ENCODE peak calls at places on chromosomes 1 and 21, in five cellular contexts. One of them, this sample, is unnamed. For H3K27me3, the result is how much of the 10 kb centered on the place peaks cover.

GRCh38 chr1:206581571-206581981 is 30.7 kb downstream of the EIF2D start:
- DNase-seq in SJCRH30: no peak
- DNase-seq in transverse colon: peak
- DNase-seq in GM06990: no peak
- DNase-seq in neural progenitor cell: no peak
- DNase-seq in this sample: peak

GRCh38 chr1:40692429-40692905 is 963 bp downstream of the NFYC start:
- DNase-seq in transverse colon: no peak
- DNase-seq in neural progenitor cell: peak
- DNase-seq in GM06990: no peak
- DNase-seq in SJCRH30: no peak
- DNase-seq in this sample: peak

GRCh38 chr1:92408825-92409224 is 77.9 kb downstream of the GFI1 start:
- DNase-seq in GM06990: no peak
- DNase-seq in SJCRH30: peak
- DNase-seq in transverse colon: no peak
- DNase-seq in neural progenitor cell: no peak
- DNase-seq in this sample: no peak

GRCh38 chr1:1160281-1160930 is 13.3 kb upstream of the TTLL10 start:
- DNase-seq in neural progenitor cell: no peak
- DNase-seq in GM06990: no peak
- DNase-seq in transverse colon: no peak
- DNase-seq in SJCRH30: no peak
- DNase-seq in this sample: no peak

GRCh38 chr1:164726235-164726634 is 167.3 kb downstream of the PBX1 start:
- DNase-seq in SJCRH30: no peak
- DNase-seq in transverse colon: no peak
- DNase-seq in neural progenitor cell: no peak
- DNase-seq in GM06990: no peak
- DNase-seq in this sample: no peak

GRCh38 chr1:112716133-112716720 is 1.1 kb upstream of the PPM1J start:
- DNase-seq in transverse colon: peak
- DNase-seq in SJCRH30: peak
- DNase-seq in GM06990: peak
- DNase-seq in neural progenitor cell: peak
- DNase-seq in this sample: peak

GRCh38 chr1:32887623-32888022 is 1.3 kb downstream of the HPCA start:
- DNase-seq in neural progenitor cell: no peak
- DNase-seq in transverse colon: no peak
- DNase-seq in SJCRH30: no peak
- DNase-seq in GM06990: no peak
- DNase-seq in this sample: no peak

GRCh38 chr1:104132386-104132973 is 382.8 kb downstream of the AMY1C start:
- DNase-seq in SJCRH30: peak
- DNase-seq in transverse colon: no peak
- DNase-seq in GM06990: no peak
- DNase-seq in neural progenitor cell: peak
- DNase-seq in this sample: no peak

GRCh38 chr1:32878637-32879041 is 7.7 kb upstream of the HPCA start:
- DNase-seq in neural progenitor cell: no peak
- DNase-seq in transverse colon: no peak
- DNase-seq in GM06990: no peak
- DNase-seq in SJCRH30: no peak
- DNase-seq in this sample: no peak

GRCh38 chr1:151058682-151059341 is 610 bp downstream of the CDC42SE1 start:
- DNase-seq in GM06990: peak
- DNase-seq in transverse colon: peak
- DNase-seq in SJCRH30: peak
- DNase-seq in neural progenitor cell: peak
- DNase-seq in this sample: peak

GRCh38 chr1:29458737-29459550 is 222.6 kb downstream of the PTPRU start:
- DNase-seq in transverse colon: no peak
- DNase-seq in SJCRH30: no peak
- DNase-seq in neural progenitor cell: no peak
- DNase-seq in GM06990: no peak
- DNase-seq in this sample: no peak
- H3K27me3 ChIP-seq in transverse colon: under half
- H3K27me3 ChIP-seq in SJCRH30: under half
- H3K27me3 ChIP-seq in neural progenitor cell: under half
- H3K27me3 ChIP-seq in GM06990: under half
- H3K27me3 ChIP-seq in this sample: under half

GRCh38 chr1:63318255-63319068 is 3.9 kb upstream of the FOXD3 start:
- DNase-seq in transverse colon: no peak
- DNase-seq in neural progenitor cell: peak
- DNase-seq in GM06990: no peak
- DNase-seq in SJCRH30: no peak
- DNase-seq in this sample: no peak

GRCh38 chr1:63316540-63316939 is 5.8 kb upstream of the FOXD3 start:
- DNase-seq in SJCRH30: no peak
- DNase-seq in transverse colon: no peak
- DNase-seq in GM06990: no peak
- DNase-seq in neural progenitor cell: no peak
- DNase-seq in this sample: no peak

GRCh38 chr1:63317007-63317813 is 5.2 kb upstream of the FOXD3 start:
- DNase-seq in SJCRH30: peak
- DNase-seq in transverse colon: peak
- DNase-seq in neural progenitor cell: peak
- DNase-seq in GM06990: peak
- DNase-seq in this sample: peak

GRCh38 chr1:63319069-63320023 is 3.0 kb upstream of the FOXD3 start:
- DNase-seq in neural progenitor cell: peak
- DNase-seq in GM06990: no peak
- DNase-seq in transverse colon: no peak
- DNase-seq in SJCRH30: no peak
- DNase-seq in this sample: no peak

DNA sequence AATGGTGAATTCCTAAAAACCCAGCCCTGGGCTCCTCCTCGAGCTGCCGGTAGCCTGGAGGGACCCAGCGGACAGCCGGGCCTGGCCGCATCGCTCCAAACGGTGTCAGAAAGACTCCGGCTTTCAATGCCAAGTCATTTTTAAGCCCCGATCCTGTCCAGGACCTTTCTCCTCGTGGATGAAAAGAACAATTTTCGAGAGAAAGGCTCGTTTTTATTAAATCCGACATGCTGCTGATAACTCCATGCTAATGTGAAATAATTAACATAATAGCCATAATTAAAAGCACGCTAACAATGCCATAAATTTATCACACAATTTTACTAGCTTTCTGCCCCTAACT is 4.6 kb upstream of the FOXD3 start:
- DNase-seq in SJCRH30: no peak
- DNase-seq in GM06990: no peak
- DNase-seq in neural progenitor cell: no peak
- DNase-seq in transverse colon: no peak
- DNase-seq in this sample: no peak
- H3K27me3 ChIP-seq in SJCRH30: under half
- H3K27me3 ChIP-seq in GM06990: under half
- H3K27me3 ChIP-seq in neural progenitor cell: half or more
- H3K27me3 ChIP-seq in transverse colon: half or more
- H3K27me3 ChIP-seq in this sample: half or more

DNA sequence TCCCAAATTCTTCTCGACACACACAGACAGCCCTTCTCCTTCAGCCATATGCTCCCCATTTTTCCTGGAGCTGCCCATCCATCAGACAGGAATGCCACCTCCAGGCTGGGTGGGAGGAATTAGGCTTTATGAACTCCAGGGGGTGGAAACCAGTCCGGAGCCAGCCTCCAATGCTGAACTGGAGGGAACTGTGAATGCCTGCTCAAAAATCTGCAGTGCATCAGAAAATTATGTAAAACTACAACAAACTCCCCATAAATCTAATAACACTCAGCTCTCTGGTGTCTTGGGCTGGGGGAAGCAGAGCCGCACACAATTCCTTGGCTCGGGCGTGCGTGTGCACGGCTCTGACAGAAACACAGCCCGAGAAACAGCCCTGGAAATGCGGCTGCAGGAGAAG is 127.7 kb upstream of the VAMP3 start:
- DNase-seq in transverse colon: no peak
- DNase-seq in SJCRH30: no peak
- DNase-seq in neural progenitor cell: no peak
- DNase-seq in GM06990: no peak
- DNase-seq in this sample: no peak
- H3K27me3 ChIP-seq in transverse colon: under half
- H3K27me3 ChIP-seq in SJCRH30: under half
- H3K27me3 ChIP-seq in neural progenitor cell: under half
- H3K27me3 ChIP-seq in GM06990: under half
- H3K27me3 ChIP-seq in this sample: under half

DNA sequence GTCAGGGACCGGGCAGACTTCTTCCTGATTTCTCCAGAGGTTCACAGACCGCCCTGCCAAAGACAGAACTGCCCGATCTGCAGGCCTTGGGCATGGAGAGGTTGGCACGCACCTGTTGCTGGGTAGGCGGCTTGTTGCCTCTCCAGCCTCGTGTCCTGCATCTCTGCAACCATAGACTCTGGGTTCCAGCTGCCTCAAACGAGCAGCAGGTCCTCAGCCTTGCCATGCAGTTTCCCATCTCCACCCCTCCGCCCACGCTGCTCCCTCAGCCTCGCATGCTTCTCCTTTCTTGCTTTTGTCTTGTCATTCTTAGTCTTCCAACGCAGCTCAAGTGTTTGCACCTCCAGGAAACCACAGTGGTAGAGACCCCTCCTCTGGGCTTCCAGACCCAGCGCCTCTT is 126.2 kb downstream of the LACTBL1 start:
- DNase-seq in transverse colon: no peak
- DNase-seq in SJCRH30: no peak
- DNase-seq in GM06990: no peak
- DNase-seq in neural progenitor cell: no peak
- DNase-seq in this sample: no peak
- H3K27me3 ChIP-seq in transverse colon: under half
- H3K27me3 ChIP-seq in SJCRH30: under half
- H3K27me3 ChIP-seq in GM06990: under half
- H3K27me3 ChIP-seq in neural progenitor cell: under half
- H3K27me3 ChIP-seq in this sample: under half

DNA sequence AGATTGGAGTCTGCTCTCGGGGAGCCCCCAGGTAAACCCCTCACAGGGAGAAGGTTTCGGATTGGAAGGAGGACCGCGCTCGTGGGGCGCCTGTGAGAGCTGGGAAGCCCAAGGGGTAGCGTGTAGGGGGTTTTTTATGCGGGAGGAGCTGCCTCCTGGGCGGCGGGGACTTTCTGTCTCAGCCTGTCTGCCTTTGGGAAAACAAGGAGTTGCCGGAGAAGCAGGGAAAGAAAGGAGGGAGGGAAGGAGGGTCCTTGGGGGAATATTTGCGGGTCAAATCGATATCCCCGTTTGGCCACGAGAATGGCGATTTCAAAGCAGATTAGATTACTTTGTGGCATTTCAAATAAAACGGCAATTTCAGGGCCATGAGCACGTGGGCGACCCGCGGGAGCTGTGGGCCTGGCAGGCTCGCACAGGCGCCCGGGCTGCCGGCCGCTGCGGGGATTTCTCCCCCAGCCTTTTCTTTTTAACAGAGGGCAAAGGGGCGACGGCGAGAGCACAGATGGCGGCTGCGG is 9.7 kb downstream of the SIM2 start:
- DNase-seq in SJCRH30: no peak
- DNase-seq in GM06990: no peak
- DNase-seq in transverse colon: no peak
- DNase-seq in neural progenitor cell: peak
- DNase-seq in this sample: no peak
- H3K27me3 ChIP-seq in SJCRH30: under half
- H3K27me3 ChIP-seq in GM06990: under half
- H3K27me3 ChIP-seq in transverse colon: half or more
- H3K27me3 ChIP-seq in neural progenitor cell: half or more
- H3K27me3 ChIP-seq in this sample: half or more

GRCh38 chr1:167109125-167109524 is 15.2 kb downstream of the STYXL2 start:
- DNase-seq in transverse colon: no peak
- DNase-seq in neural progenitor cell: no peak
- DNase-seq in SJCRH30: peak
- DNase-seq in GM06990: no peak
- DNase-seq in this sample: no peak
- H3K27me3 ChIP-seq in transverse colon: under half
- H3K27me3 ChIP-seq in neural progenitor cell: under half
- H3K27me3 ChIP-seq in SJCRH30: under half
- H3K27me3 ChIP-seq in GM06990: under half
- H3K27me3 ChIP-seq in this sample: under half

GRCh38 chr21:33185852-33186251 is 43.9 kb upstream of the IFNAR2 start:
- DNase-seq in SJCRH30: no peak
- DNase-seq in neural progenitor cell: no peak
- DNase-seq in GM06990: no peak
- DNase-seq in transverse colon: no peak
- DNase-seq in this sample: no peak

GRCh38 chr21:33189237-33189636 is 40.5 kb upstream of the IFNAR2 start:
- DNase-seq in neural progenitor cell: no peak
- DNase-seq in SJCRH30: peak
- DNase-seq in GM06990: no peak
- DNase-seq in transverse colon: no peak
- DNase-seq in this sample: no peak

DNA sequence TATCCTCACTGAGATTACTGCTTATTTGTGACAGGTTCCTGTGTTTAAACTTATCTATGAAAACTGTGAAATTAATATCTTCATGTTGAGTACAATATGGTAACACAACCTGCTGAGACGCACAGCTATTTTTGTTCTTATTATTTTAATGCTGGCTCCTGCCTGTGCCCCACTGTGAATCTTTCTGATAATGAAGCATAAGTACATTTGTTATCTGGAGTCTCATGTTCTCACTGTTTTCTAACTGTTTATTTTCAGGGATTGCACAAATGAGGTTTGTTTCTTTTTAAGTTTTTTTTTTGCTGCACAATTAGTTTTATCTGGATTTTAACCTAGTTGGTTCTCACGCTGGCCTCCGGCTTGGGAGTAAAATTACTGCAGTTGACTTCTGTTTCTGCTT is 39.9 kb upstream of the IFNAR2 start:
- DNase-seq in neural progenitor cell: no peak
- DNase-seq in GM06990: no peak
- DNase-seq in transverse colon: no peak
- DNase-seq in SJCRH30: no peak
- DNase-seq in this sample: no peak
- H3K27me3 ChIP-seq in neural progenitor cell: under half
- H3K27me3 ChIP-seq in GM06990: under half
- H3K27me3 ChIP-seq in transverse colon: under half
- H3K27me3 ChIP-seq in SJCRH30: under half
- H3K27me3 ChIP-seq in this sample: under half

DNA sequence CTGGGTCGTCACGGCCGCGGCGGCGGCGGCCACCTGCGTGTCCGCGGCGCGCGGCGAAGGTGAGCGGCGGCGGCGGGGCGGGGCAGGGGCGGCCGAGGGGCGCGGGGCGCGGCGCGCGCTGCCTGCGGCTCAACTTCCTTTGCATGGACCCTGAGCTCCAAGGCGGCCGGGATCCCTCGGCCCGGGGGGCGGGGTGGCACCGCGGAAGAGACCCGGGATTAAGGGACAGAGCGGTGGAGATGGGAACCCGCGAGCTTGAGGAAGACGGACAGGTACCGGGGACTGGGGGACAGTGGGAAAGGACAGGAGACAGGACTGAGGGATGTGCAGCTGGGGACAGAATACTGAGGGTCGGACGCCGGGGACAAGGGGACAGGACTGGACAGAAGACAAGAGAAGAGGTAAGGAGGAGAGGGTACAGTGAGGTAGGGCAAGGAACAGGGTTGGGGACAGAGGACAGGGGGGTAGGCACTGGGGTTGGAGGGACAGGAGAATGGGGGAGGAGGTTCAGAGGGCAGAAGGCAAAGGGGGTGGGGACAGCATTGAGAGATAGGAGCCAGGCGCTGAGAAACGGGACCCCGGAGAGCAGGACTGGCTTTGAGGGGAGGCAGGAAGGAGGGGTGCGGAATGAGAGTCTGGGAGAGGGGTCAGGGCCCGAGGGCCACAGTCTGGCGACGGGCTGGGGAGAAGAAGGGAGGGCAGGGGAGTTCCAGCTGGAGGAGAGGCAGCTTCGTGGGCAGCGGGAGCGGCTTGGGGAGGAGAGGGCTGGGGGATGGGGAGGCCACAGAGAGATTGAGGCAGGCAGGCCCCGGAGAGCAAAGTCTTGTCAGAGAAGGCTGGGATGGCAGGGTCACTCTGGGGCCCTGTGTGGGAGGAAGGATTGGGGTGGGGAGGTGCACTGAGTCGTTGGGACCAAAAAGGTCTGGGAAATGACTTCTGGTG is 653 bp downstream of the EPHA8 start:
- DNase-seq in transverse colon: no peak
- DNase-seq in neural progenitor cell: peak
- DNase-seq in GM06990: no peak
- DNase-seq in SJCRH30: no peak
- DNase-seq in this sample: no peak
- H3K27me3 ChIP-seq in transverse colon: half or more
- H3K27me3 ChIP-seq in neural progenitor cell: half or more
- H3K27me3 ChIP-seq in GM06990: under half
- H3K27me3 ChIP-seq in SJCRH30: under half
- H3K27me3 ChIP-seq in this sample: under half